ENCODE peak calls at places on chromosomes 16 and 17, in four cellular contexts. M is stomach, K is tibial nerve, Z is A549. E is an unnamed sample. For H3K9me3, the result is how much of the 10 kb centered on the place peaks cover.

GRCh38 chr16:69619514-69619913 is 53.7 kb downstream of the NFAT5 start:
- DNase-seq in M (no peak), K (no peak), Z (no peak), E (no peak)

GRCh38 chr16:21277927-21278706 is at the start of gene CRYM:
- DNase-seq in M (peak), K (no peak), Z (peak), E (peak)

GRCh38 chr17:7632492-7632894 is 2.6 kb downstream of the SHBG start:
- DNase-seq in M (peak), K (no peak), Z (peak), E (peak)

GRCh38 chr16:4561565-4561964 is 5.4 kb downstream of the C16orf96 start:
- DNase-seq in M (no peak), K (no peak), Z (no peak), E (no peak)

GRCh38 chr16:87244646-87245197 is 72.5 kb downstream of the C16orf95 start:
- DNase-seq in M (peak), K (no peak), Z (no peak), E (no peak)

GRCh38 chr17:57751348-57751970 is 6.4 kb upstream of the CCDC182 start:
- DNase-seq in M (no peak), K (no peak), Z (no peak), E (no peak)

GRCh38 chr17:29664743-29665479 is 42.2 kb upstream of the CORO6 start:
- DNase-seq in M (no peak), K (no peak), Z (peak), E (no peak)

GRCh38 chr16:64051826-64052225 is 1070.0 kb downstream of the CDH11 start:
- DNase-seq in M (no peak), K (no peak), Z (no peak), E (no peak)

GRCh38 chr16:703406-703805 is 2.2 kb downstream of the FBXL16 start:
- DNase-seq in M (no peak), K (no peak), Z (no peak), E (no peak)

GRCh38 chr16:81715358-81716196 is 63.5 kb upstream of the PLCG2 start:
- DNase-seq in M (no peak), K (no peak), Z (no peak), E (no peak)

GRCh38 chr16:31745900-31746299 is 127.7 kb upstream of the ZNF267 start:
- DNase-seq in M (no peak), K (no peak), Z (no peak), E (no peak)
- H3K9me3 ChIP-seq in M (half or more), K (under half), Z (half or more), E (half or more)

GRCh38 chr16:10122546-10122945 is 59.7 kb downstream of the GRIN2A start:
- DNase-seq in M (no peak), K (no peak), Z (peak), E (no peak)
- TF ChIP-seq CTCF in M (no peak), K (no peak), Z (peak), E (no peak)

GRCh38 chr17:59756236-59756818 is 48.9 kb downstream of the VMP1 start:
- DNase-seq in M (no peak), K (no peak), Z (peak), E (no peak)
- TF ChIP-seq EP300 in M (no peak), K (no peak), Z (peak), E (no peak)

DNA sequence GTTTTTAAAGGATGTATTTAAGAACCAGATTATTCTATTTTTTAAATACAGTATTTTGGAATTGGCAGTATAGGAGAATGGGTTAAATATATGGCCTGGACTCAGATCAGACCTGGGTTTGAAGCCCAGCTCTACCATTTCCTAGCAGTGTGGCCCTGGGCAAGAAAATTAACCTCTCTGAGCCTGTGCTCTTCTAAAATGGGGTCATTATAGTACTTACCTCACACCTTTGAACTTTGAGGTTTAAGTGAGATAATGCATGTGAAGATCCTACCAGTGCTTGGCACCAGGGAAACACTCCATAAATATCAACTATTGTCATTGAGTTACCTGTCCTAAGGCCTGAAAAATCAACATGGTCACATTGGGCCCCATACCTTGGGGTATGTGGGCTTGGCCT is 93.4 kb upstream of the WSB1 start:
- DNase-seq in M (no peak), K (no peak), Z (no peak), E (no peak)
- H3K9me3 ChIP-seq in M (under half), K (under half), Z (under half), E (under half)

DNA sequence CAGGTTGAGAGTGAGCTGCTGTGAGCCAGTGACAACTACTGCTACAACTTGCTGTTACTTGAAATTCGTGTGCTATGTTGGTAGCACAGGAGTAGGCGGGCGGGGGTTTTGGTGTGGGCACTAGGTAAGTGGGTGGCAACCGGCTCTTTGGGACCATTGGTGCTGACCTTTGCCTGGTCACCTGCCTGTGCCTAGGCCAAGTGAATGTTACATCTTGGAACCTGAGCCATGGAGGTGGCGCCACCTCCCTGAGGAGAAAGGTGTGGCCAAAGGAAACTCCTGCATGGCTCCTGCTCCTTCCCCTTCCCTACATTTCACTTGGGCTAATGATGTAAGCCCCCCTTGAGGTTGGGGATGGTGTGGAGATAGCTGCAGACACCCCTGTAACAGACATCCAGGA is 25.4 kb upstream of the ARHGAP23 start:
- DNase-seq in M (no peak), K (no peak), Z (no peak), E (no peak)
- TF ChIP-seq CTCF in M (no peak), K (no peak), Z (no peak), E (no peak)